ENCODE peak calls at places on chromosomes 12 and 14, in five cellular contexts. H, R, I, Q and J are unnamed samples.

GRCh38 chr14:26199599-26200370 is 398.0 kb downstream of the NOVA1 start:
- DNase-seq in Q (no peak), H (no peak), I (no peak), R (no peak), J (no peak)

GRCh38 chr14:81519200-81519998 is 14.3 kb downstream of the SEL1L start:
- DNase-seq in H (no peak), I (peak), R (no peak), Q (no peak), J (no peak)

GRCh38 chr14:73180385-73180805 is 44.1 kb downstream of the PSEN1 start:
- DNase-seq in I (no peak), Q (peak), R (no peak), H (peak), J (peak)

GRCh38 chr12:13044859-13045384 is 741 bp downstream of the FAM234B start:
- DNase-seq in R (peak), Q (no peak), I (no peak), H (peak), J (no peak)

GRCh38 chr14:104557766-104558165 is 21.8 kb upstream of the C14orf180 start:
- DNase-seq in H (no peak), Q (no peak), I (no peak), R (no peak), J (no peak)

GRCh38 chr12:95972832-95973465 is 23.2 kb downstream of the HAL start:
- DNase-seq in H (no peak), I (no peak), R (no peak), Q (no peak), J (no peak)

GRCh38 chr12:28050606-28051005 is 78.1 kb upstream of the PTHLH start:
- DNase-seq in H (peak), I (no peak), R (no peak), Q (no peak), J (no peak)

GRCh38 chr12:98198261-98198982 is 317.0 kb upstream of the TMPO start:
- DNase-seq in I (no peak), H (no peak), Q (no peak), R (no peak), J (no peak)

GRCh38 chr14:70885343-70886014 is 21.8 kb upstream of the PCNX1 start:
- DNase-seq in H (no peak), R (no peak), I (no peak), Q (no peak), J (no peak)

GRCh38 chr14:34018564-34019244 is 67.8 kb upstream of the EGLN3 start:
- DNase-seq in H (no peak), Q (no peak), R (no peak), I (peak), J (no peak)

GRCh38 chr12:100827901-100828520 is 33.4 kb downstream of the ANO4 start:
- DNase-seq in R (peak), H (peak), I (no peak), Q (peak), J (peak)

GRCh38 chr12:88665051-88665450 is 84.8 kb upstream of the KITLG start:
- DNase-seq in H (peak), Q (no peak), R (no peak), I (no peak), J (no peak)

GRCh38 chr12:52674416-52674775 is 5.8 kb downstream of the KRT1 start:
- DNase-seq in I (no peak), H (no peak), Q (no peak), R (no peak), J (no peak)

GRCh38 chr12:3323002-3323685 is 167.9 kb upstream of the PRMT8 start:
- DNase-seq in R (no peak), H (no peak), Q (no peak), I (no peak), J (no peak)